ENCODE peak calls at places on chromosomes 7 and 10, in nine cellular contexts. I, Q, H, U, J, Y, L, C and G are unnamed samples.

GRCh38 chr7:84022686-84023308 is 171.8 kb downstream of the SEMA3A start:
- DNase-seq in U (no peak), J (no peak), L (no peak), H (no peak), C (no peak), I (no peak), Q (no peak), Y (no peak), G (no peak)

GRCh38 chr10:27241640-27242472 is 1.3 kb upstream of the ACBD5 start:
- DNase-seq in I (peak), Y (peak), C (peak), L (peak), J (peak), Q (peak), U (peak), H (peak), G (no peak)

GRCh38 chr7:45919231-45919825 is 1.7 kb downstream of the IGFBP3 start:
- DNase-seq in L (no peak), C (no peak), U (no peak), J (no peak), Y (no peak), H (no peak), I (no peak), Q (no peak), G (no peak)

GRCh38 chr10:132643709-132644543 is 106.3 kb downstream of the INPP5A start:
- DNase-seq in H (peak), J (no peak), Q (peak), U (no peak), L (no peak), I (no peak), C (no peak), Y (peak), G (no peak)

GRCh38 chr7:7274782-7275181 is 92.4 kb downstream of the C1GALT1 start:
- DNase-seq in Y (no peak), J (peak), L (no peak), Q (no peak), U (no peak), I (no peak), H (no peak), C (peak), G (no peak)

GRCh38 chr7:22604246-22604645 is 104.3 kb upstream of the STEAP1B start:
- DNase-seq in C (peak), U (no peak), Q (no peak), J (no peak), H (no peak), L (no peak), I (no peak), Y (no peak), G (no peak)

GRCh38 chr7:106518239-106518638 is 142.7 kb downstream of the CCDC71L start:
- DNase-seq in J (no peak), Y (no peak), C (no peak), L (no peak), I (no peak), Q (no peak), U (no peak), H (no peak), G (no peak)

GRCh38 chr10:28973309-28973972 is 296.1 kb downstream of the BAMBI start:
- DNase-seq in Q (no peak), U (no peak), I (no peak), J (no peak), H (no peak), C (no peak), Y (no peak), L (no peak), G (no peak)

GRCh38 chr7:39749717-39750116 is 126.3 kb downstream of the RALA start:
- DNase-seq in Q (no peak), U (no peak), J (no peak), L (no peak), Y (no peak), C (no peak), H (no peak), I (no peak), G (no peak)

GRCh38 chr7:153381275-153382119 is 621.9 kb downstream of the ACTR3B start:
- DNase-seq in U (peak), L (peak), H (peak), C (no peak), Q (no peak), Y (no peak), J (peak), I (peak), G (peak)

GRCh38 chr7:123580406-123581161 is 21.0 kb upstream of the ASB15 start:
- DNase-seq in J (peak), C (peak), I (no peak), U (peak), Y (no peak), H (no peak), Q (no peak), L (no peak), G (no peak)

GRCh38 chr10:95513941-95514392 is 47.2 kb downstream of the SORBS1 start:
- DNase-seq in I (peak), L (peak), H (peak), Q (no peak), Y (no peak), J (no peak), U (no peak), C (peak), G (no peak)

GRCh38 chr7:80047856-80048459 is 86.7 kb upstream of the GNAI1 start:
- DNase-seq in I (no peak), Y (no peak), Q (no peak), H (no peak), L (no peak), U (no peak), J (no peak), C (peak), G (no peak)

GRCh38 chr10:30784896-30785605 is 155.5 kb upstream of the LYZL2 start:
- DNase-seq in H (peak), C (peak), Q (peak), Y (peak), J (peak), I (peak), L (peak), U (no peak), G (peak)

GRCh38 chr10:98253499-98253898 is 14.5 kb downstream of the LOXL4 start:
- DNase-seq in Q (peak), U (no peak), H (no peak), C (no peak), L (no peak), J (no peak), I (no peak), Y (no peak), G (no peak)

GRCh38 chr7:2100278-2101205 is 132.2 kb downstream of the MAD1L1 start:
- DNase-seq in H (no peak), U (peak), I (peak), C (no peak), J (no peak), L (no peak), Q (peak), Y (no peak), G (no peak)

GRCh38 chr7:28754027-28754426 is 204.1 kb downstream of the TRIL start:
- DNase-seq in J (no peak), H (no peak), C (peak), Y (no peak), Q (no peak), L (no peak), U (no peak), I (no peak), G (no peak)

GRCh38 chr10:51651063-51651462 is 48.3 kb downstream of the CSTF2T start:
- DNase-seq in Y (no peak), U (no peak), J (no peak), L (no peak), C (peak), H (no peak), Q (no peak), I (no peak), G (no peak)

GRCh38 chr10:14186245-14186644 is 144.5 kb downstream of the FRMD4A start:
- DNase-seq in I (no peak), C (no peak), Q (no peak), H (no peak), L (no peak), U (peak), Y (no peak), J (peak), G (no peak)

GRCh38 chr7:21253740-21254687 is 173.9 kb upstream of the SP4 start:
- DNase-seq in U (peak), L (no peak), H (no peak), I (peak), Q (no peak), Y (no peak), C (peak), J (peak), G (peak)

GRCh38 chr10:69048103-69048502 is 39.8 kb upstream of the SRGN start:
- DNase-seq in Q (peak), L (no peak), J (no peak), C (peak), I (no peak), Y (no peak), U (no peak), H (no peak), G (no peak)

GRCh38 chr10:117431160-117431559 is 55.9 kb upstream of the PDZD8 start:
- DNase-seq in I (no peak), J (no peak), C (no peak), Y (no peak), H (no peak), U (no peak), L (no peak), Q (no peak), G (no peak)

GRCh38 chr7:33459340-33459751 is 330.0 kb downstream of the BBS9 start:
- DNase-seq in C (peak), L (no peak), I (no peak), U (peak), J (peak), Q (no peak), H (no peak), Y (no peak), G (peak)

GRCh38 chr7:114759347-114760062 is 162.4 kb upstream of the MDFIC start:
- DNase-seq in C (peak), Y (no peak), J (no peak), H (no peak), L (no peak), I (no peak), U (no peak), Q (no peak), G (no peak)

GRCh38 chr10:45432113-45432512 is 58.1 kb downstream of the ALOX5 start:
- DNase-seq in U (no peak), L (no peak), C (no peak), Q (no peak), J (no peak), Y (no peak), H (no peak), I (no peak), G (no peak)

GRCh38 chr10:45429790-45430189 is 55.8 kb downstream of the ALOX5 start:
- DNase-seq in J (no peak), L (no peak), I (no peak), Y (no peak), C (no peak), H (no peak), Q (no peak), U (no peak), G (no peak)

GRCh38 chr10:45432700-45433472 is 58.9 kb downstream of the ALOX5 start:
- DNase-seq in C (no peak), I (no peak), J (no peak), Q (no peak), U (no peak), Y (no peak), H (no peak), L (no peak), G (no peak)

GRCh38 chr10:45437587-45438456 is 63.8 kb downstream of the ALOX5 start:
- DNase-seq in J (no peak), U (no peak), Y (no peak), L (no peak), I (no peak), C (peak), Q (no peak), H (no peak), G (no peak)

DNA sequence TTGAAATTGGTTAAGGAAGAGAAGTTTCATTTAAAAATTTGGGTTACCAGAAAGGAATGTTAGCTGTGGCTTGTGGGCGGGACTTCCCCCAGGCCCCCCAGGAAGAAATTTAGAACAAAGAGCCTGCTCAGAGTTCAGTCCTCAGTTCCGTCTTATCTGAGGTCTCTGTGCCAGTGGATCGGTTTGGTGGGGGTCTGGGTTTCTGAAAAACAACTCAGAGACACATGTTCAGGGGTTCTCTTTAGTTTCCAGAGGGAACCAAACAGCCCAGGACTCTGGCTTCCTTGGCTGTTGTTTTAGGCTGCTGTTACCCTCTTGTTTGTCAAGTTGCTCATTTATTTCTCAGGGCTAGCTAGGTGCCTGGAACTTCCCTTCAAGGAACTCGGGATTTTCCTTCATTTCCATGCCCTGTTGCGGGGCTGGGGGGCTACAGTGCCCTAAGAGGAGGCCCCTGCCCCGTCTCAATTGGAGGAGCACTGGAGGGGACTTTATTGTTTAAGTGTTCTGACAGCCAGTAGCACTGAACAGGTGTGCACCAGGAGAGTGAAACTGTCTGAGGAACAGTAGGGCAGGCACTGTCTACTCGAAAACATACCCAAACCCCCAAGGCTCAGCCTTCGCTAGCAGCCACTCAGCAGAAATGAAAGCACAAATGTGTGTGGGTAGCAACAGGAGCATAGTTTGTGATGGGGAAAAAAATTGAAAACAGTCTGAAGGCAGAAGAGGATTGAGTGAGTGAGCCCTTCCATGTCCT is 59.9 kb downstream of the ALOX5 start:
- DNase-seq in Q (no peak), Y (no peak), H (no peak), L (no peak), J (no peak), U (no peak), I (no peak), C (no peak), G (no peak)
- H3K27ac ChIP-seq in Q (peak), Y (no peak), H (no peak), L (no peak), J (no peak), U (no peak), I (no peak), C (no peak), G (no peak)

GRCh38 chr7:133150760-133151159 is 68.9 kb upstream of the CHCHD3 start:
- DNase-seq in J (no peak), H (no peak), I (no peak), Y (no peak), C (no peak), Q (no peak), L (no peak), U (no peak), G (no peak)
- H3K4me3 ChIP-seq in J (no peak), H (no peak), I (no peak), Y (no peak), C (no peak), Q (no peak), L (no peak), U (no peak), G (no peak)

DNA sequence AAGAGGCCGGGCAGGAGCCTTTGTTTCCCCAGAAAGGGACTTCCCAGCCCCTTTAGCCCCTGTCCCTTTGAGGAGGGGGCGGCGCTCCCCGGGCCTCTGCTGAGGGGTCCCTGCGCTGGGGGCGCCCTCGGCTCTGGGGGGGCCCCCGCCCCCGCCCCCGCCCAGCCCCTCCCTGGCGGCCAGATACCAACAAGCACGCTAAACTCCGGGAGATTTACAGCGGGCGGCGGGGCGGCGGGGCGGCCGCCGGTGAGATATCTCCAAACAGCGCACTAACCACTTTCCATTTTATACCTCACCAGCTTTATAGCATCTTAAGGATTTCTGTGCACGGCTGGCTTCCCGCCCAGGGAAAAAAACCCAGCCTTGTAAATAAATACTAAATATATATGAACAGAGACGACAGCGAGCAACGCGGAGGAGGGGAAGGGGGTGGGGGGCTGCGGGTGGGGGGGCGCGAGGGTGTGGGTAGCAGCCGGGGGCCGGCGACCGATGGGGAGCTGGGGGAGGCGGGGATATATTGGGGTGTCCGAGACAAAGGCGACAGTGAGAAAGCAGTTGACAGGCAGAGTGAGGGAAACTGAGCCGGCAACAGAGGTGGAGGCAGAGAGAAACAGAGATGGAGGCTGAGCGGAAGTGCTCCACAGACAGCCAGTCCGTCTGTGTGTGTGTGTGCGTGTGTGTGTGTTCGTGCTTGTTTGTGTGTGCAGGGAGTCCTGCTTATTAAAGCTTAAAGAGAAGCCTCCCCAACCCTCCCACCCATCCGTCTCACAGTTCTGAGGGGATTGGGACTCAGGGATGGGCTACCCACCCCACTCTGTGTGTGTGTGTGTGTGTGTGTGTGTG is 85.8 kb downstream of the HIF1AN start:
- DNase-seq in C (peak), L (no peak), U (no peak), Q (peak), Y (peak), I (no peak), J (no peak), H (no peak), G (no peak)
- H3K27ac ChIP-seq in C (no peak), L (no peak), U (no peak), Q (no peak), Y (no peak), I (no peak), J (no peak), H (no peak), G (no peak)

DNA sequence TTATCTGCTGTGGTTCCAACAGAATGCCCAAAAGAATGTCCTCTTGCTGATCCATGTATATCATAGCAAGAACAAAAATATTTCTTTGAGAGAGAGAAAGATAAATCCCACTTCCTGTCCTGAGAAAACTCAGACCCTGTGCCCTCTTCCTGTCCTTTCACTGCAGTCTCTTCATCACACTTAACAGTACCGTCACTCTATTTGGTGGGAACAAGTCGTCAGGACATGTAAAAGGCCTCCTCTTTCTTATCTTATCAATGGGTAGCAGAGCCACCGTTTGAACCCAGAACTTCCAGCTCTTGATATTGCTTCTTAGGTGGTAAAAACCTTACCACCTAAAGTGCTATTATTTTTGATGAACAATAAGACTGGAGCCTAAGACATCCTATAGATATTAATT is 43.9 kb downstream of the CHRM2 start:
- DNase-seq in I (no peak), C (no peak), Y (no peak), L (no peak), U (no peak), Q (no peak), J (peak), H (no peak), G (no peak)
- H3K4me3 ChIP-seq in I (no peak), C (no peak), Y (no peak), L (no peak), U (no peak), Q (no peak), J (no peak), H (no peak), G (no peak)